ENCODE peak calls at places on chromosomes 11 and 22, in seven cellular contexts. H, L, K, B, N, P and Y are unnamed samples.

GRCh38 chr11:27358306-27358705 is 4.7 kb downstream of the CCDC34 start:
- DNase-seq in B (no peak), N (no peak), K (no peak), H (no peak), L (no peak), P (no peak), Y (no peak)

GRCh38 chr11:121236115-121237001 is 56.2 kb upstream of the SC5D start:
- DNase-seq in N (peak), P (peak), L (no peak), K (no peak), B (no peak), H (peak), Y (no peak)

GRCh38 chr11:10990637-10991036 is 132.8 kb upstream of the ZBED5 start:
- DNase-seq in L (no peak), B (no peak), P (no peak), K (no peak), H (no peak), N (no peak), Y (no peak)

GRCh38 chr22:25497269-25497668 is 67.2 kb upstream of the GRK3 start:
- DNase-seq in L (no peak), H (peak), P (no peak), B (no peak), K (no peak), N (no peak), Y (no peak)

GRCh38 chr22:40403141-40403540 is 32.7 kb downstream of the SGSM3 start:
- DNase-seq in B (no peak), N (no peak), P (no peak), L (no peak), H (no peak), K (no peak), Y (no peak)

GRCh38 chr22:24587948-24588347 is 4.9 kb downstream of the LRRC75B start:
- DNase-seq in B (no peak), L (no peak), K (no peak), H (no peak), N (no peak), P (no peak), Y (no peak)

GRCh38 chr11:74185695-74186094 is 14.6 kb downstream of the PPME1 start:
- DNase-seq in H (no peak), N (no peak), B (no peak), K (no peak), P (no peak), L (peak), Y (no peak)

GRCh38 chr11:123457187-123457770 is 27.2 kb downstream of the GRAMD1B start:
- DNase-seq in H (no peak), N (no peak), K (no peak), B (no peak), P (no peak), L (no peak), Y (no peak)

GRCh38 chr11:120066738-120067303 is 71.1 kb downstream of the TRIM29 start:
- DNase-seq in P (no peak), K (no peak), H (no peak), L (no peak), B (no peak), N (no peak), Y (no peak)

GRCh38 chr11:112012877-112013276 is 12.3 kb upstream of the DLAT start:
- DNase-seq in N (no peak), B (no peak), K (no peak), L (no peak), P (peak), H (no peak), Y (no peak)